ENCODE peak calls at places on chromosomes 4 and X, in nine cellular contexts. D is NCI-H1417, K is dorsolateral prefrontal cortex, O is NCI-H345, F is COR-L47, N is IMR-90, P is WTC11, A is NCI-H510A treated with DMSO at 0.1 percent for 48 hours, I is colonic mucosa. M is an unnamed sample.
A peak's percentile ranks its signal among the peaks of the same experiment; 100 is the strongest.

GRCh38 chrX:140273921-140274320 is 230.9 kb downstream of the SOX3 start:
- DNase-seq in D (no peak), K (no peak), O (no peak), F (no peak), N (no peak), P (no peak), A (no peak), I (no peak), M (no peak)

GRCh38 chrX:46574337-46574940 is 874 bp downstream of the CHST7 start:
- DNase-seq in D (peak; percentile 89), K (no peak), O (peak; percentile 48), F (peak; percentile 56), N (no peak), P (peak; percentile 33), A (peak; percentile 40), I (no peak), M (no peak)

GRCh38 chr4:40168070-40168469 is 28.8 kb upstream of the RHOH start:
- DNase-seq in D (no peak), K (no peak), O (no peak), F (no peak), N (no peak), P (no peak), A (no peak), I (no peak), M (no peak)

GRCh38 chr4:6548882-6549230 is 26.1 kb upstream of the MAN2B2 start:
- DNase-seq in D (no peak), K (no peak), O (no peak), F (no peak), N (no peak), P (no peak), A (no peak), I (no peak), M (no peak)

GRCh38 chr4:143183513-143184216 is 1.1 kb upstream of the USP38 start:
- DNase-seq in D (peak; percentile 75), K (no peak), O (no peak), F (no peak), N (no peak), P (no peak), A (no peak), I (no peak), M (peak; percentile 44)

GRCh38 chrX:76454456-76454927 is 27.0 kb downstream of the MAGEE1 start:
- DNase-seq in D (peak; percentile 54), K (no peak), O (peak; percentile 2), F (peak; percentile 0), N (peak; percentile 9), P (peak; percentile 12), A (peak; percentile 0), I (no peak), M (peak; percentile 39)

GRCh38 chr4:26346203-26346620 is 25.4 kb downstream of the RBPJ start:
- DNase-seq in D (no peak), K (no peak), O (no peak), F (no peak), N (no peak), P (peak; percentile 23), A (no peak), I (no peak), M (no peak)

GRCh38 chrX:51461053-51462050 is 35.0 kb downstream of the NUDT11 start:
- DNase-seq in D (peak; percentile 76), K (no peak), O (no peak), F (no peak), N (peak; percentile 42), P (peak; percentile 28), A (peak; percentile 0), I (no peak), M (peak; percentile 61)

GRCh38 chrX:48683411-48683982 is at the start of gene WAS:
- DNase-seq in D (no peak), K (no peak), O (no peak), F (no peak), N (no peak), P (no peak), A (no peak), I (no peak), M (no peak)

GRCh38 chr4:155906554-155907247 is 3.2 kb downstream of the TDO2 start:
- DNase-seq in D (peak; percentile 4), K (no peak), O (no peak), F (no peak), N (peak; percentile 99), P (no peak), A (no peak), I (no peak), M (peak; percentile 41)

GRCh38 chr4:75916091-75916661 is 13.9 kb upstream of the PPEF2 start:
- DNase-seq in D (peak; percentile 48), K (peak; percentile 7), O (no peak), F (no peak), N (peak; percentile 89), P (no peak), A (peak; percentile 51), I (peak; percentile 30), M (peak; percentile 47)

GRCh38 chr4:1804638-1805492 is 11.8 kb downstream of the FGFR3 start:
- DNase-seq in D (no peak), K (no peak), O (no peak), F (no peak), N (no peak), P (no peak), A (no peak), I (no peak), M (no peak)

GRCh38 chr4:99855677-99856076 is 38.5 kb downstream of the LAMTOR3 start:
- DNase-seq in D (no peak), K (no peak), O (no peak), F (no peak), N (no peak), P (no peak), A (no peak), I (no peak), M (no peak)

GRCh38 chr4:42119916-42120315 is 32.5 kb downstream of the BEND4 start:
- DNase-seq in D (no peak), K (no peak), O (no peak), F (no peak), N (no peak), P (no peak), A (no peak), I (no peak), M (no peak)

GRCh38 chr4:168536448-168536847 is 39.6 kb downstream of the PALLD start:
- DNase-seq in D (no peak), K (no peak), O (no peak), F (no peak), N (no peak), P (no peak), A (no peak), I (no peak), M (no peak)

GRCh38 chr4:165723051-165723805 is 149.8 kb upstream of the TLL1 start:
- DNase-seq in D (no peak), K (no peak), O (no peak), F (peak; percentile 3), N (no peak), P (no peak), A (no peak), I (no peak), M (no peak)

GRCh38 chr4:2304877-2305561 is 43.1 kb upstream of the MXD4 start:
- DNase-seq in D (no peak), K (no peak), O (no peak), F (no peak), N (no peak), P (no peak), A (no peak), I (peak; percentile 14), M (no peak)

GRCh38 chr4:154983714-154984113 is 202.6 kb downstream of the RBM46 start:
- DNase-seq in D (no peak), K (no peak), O (no peak), F (no peak), N (no peak), P (no peak), A (no peak), I (no peak), M (no peak)

GRCh38 chr4:134634301-134634700 is 432.7 kb upstream of the PABPC4L start:
- DNase-seq in D (no peak), K (no peak), O (no peak), F (no peak), N (no peak), P (no peak), A (no peak), I (no peak), M (no peak)

GRCh38 chr4:40927108-40927507 is 177.4 kb downstream of the NSUN7 start:
- DNase-seq in D (no peak), K (no peak), O (no peak), F (no peak), N (no peak), P (no peak), A (no peak), I (no peak), M (no peak)

GRCh38 chr4:75950416-75950815 is 9.6 kb upstream of the NAAA start:
- DNase-seq in D (no peak), K (no peak), O (no peak), F (no peak), N (peak; percentile 41), P (no peak), A (no peak), I (no peak), M (no peak)

GRCh38 chr4:1446502-1447153 is 40.4 kb upstream of the NKX1-1 start:
- DNase-seq in D (no peak), K (no peak), O (no peak), F (no peak), N (no peak), P (no peak), A (no peak), I (no peak), M (no peak)

M was measured in HT-29.